ENCODE peak calls at places on chromosomes 1 and 21, in ten cellular contexts. Q, C, J, V, E, F, T, H, L and O are unnamed samples.

GRCh38 chr21:46190491-46191131 is 6.4 kb upstream of the SPATC1L start:
- DNase-seq in Q (no peak), C (no peak), J (no peak), V (no peak), E (no peak), F (no peak), T (no peak), H (no peak), L (no peak), O (no peak)

GRCh38 chr1:29575826-29576225 is 339.5 kb downstream of the PTPRU start:
- DNase-seq in Q (no peak), C (no peak), J (no peak), V (no peak), E (no peak), F (no peak), T (no peak), H (no peak), L (no peak), O (no peak)

GRCh38 chr1:229509576-229509975 is 1.4 kb upstream of the NUP133 start:
- DNase-seq in Q (no peak), C (peak), J (no peak), V (no peak), E (no peak), F (no peak), T (peak), H (no peak), L (peak), O (peak)

GRCh38 chr21:37220433-37220980 is 46.6 kb downstream of the VPS26C start:
- DNase-seq in Q (peak), C (no peak), J (peak), V (no peak), E (no peak), F (peak), T (peak), H (no peak), L (peak), O (no peak)

GRCh38 chr1:32291145-32291707 is 657 bp upstream of the HDAC1 start:
- DNase-seq in Q (no peak), C (no peak), J (peak), V (no peak), E (no peak), F (no peak), T (peak), H (no peak), L (peak), O (peak)

GRCh38 chr21:46109251-46110221 is 11.6 kb downstream of the COL6A2 start:
- DNase-seq in Q (no peak), C (no peak), J (no peak), V (no peak), E (no peak), F (no peak), T (no peak), H (no peak), L (no peak), O (no peak)

GRCh38 chr1:158732524-158732923 is 12.0 kb upstream of the OR6K3 start:
- DNase-seq in Q (no peak), C (no peak), J (no peak), V (no peak), E (no peak), F (no peak), T (no peak), H (no peak), L (no peak), O (no peak)

GRCh38 chr1:182004601-182005000 is 56.9 kb downstream of the ZNF648 start:
- DNase-seq in Q (no peak), C (no peak), J (no peak), V (no peak), E (no peak), F (no peak), T (no peak), H (no peak), L (no peak), O (no peak)

GRCh38 chr21:42319368-42319767 is 4.2 kb upstream of the TFF3 start:
- DNase-seq in Q (no peak), C (no peak), J (no peak), V (no peak), E (no peak), F (no peak), T (no peak), H (peak), L (no peak), O (no peak)

GRCh38 chr1:100462291-100463040 is 75.5 kb upstream of the GPR88 start:
- DNase-seq in Q (no peak), C (no peak), J (no peak), V (no peak), E (no peak), F (no peak), T (no peak), H (no peak), L (no peak), O (no peak)

GRCh38 chr1:29719253-29719652 is 482.9 kb downstream of the PTPRU start:
- DNase-seq in Q (no peak), C (no peak), J (no peak), V (no peak), E (no peak), F (no peak), T (peak), H (no peak), L (peak), O (peak)

GRCh38 chr1:5662362-5663126 is 329.7 kb downstream of the NPHP4 start:
- DNase-seq in Q (no peak), C (no peak), J (no peak), V (no peak), E (no peak), F (no peak), T (no peak), H (no peak), L (no peak), O (no peak)

GRCh38 chr1:88549536-88549935 is 134.5 kb upstream of the PKN2 start:
- DNase-seq in Q (no peak), C (no peak), J (no peak), V (no peak), E (no peak), F (no peak), T (peak), H (peak), L (peak), O (no peak)

GRCh38 chr1:114263343-114263742 is 109.7 kb upstream of the SYT6 start:
- DNase-seq in Q (no peak), C (no peak), J (no peak), V (no peak), E (no peak), F (no peak), T (no peak), H (no peak), L (no peak), O (no peak)

GRCh38 chr1:70864302-70864701 is 183.3 kb downstream of the PTGER3 start:
- DNase-seq in Q (no peak), C (no peak), J (no peak), V (no peak), E (no peak), F (no peak), T (peak), H (no peak), L (peak), O (no peak)

GRCh38 chr1:246689409-246689997 is 34.7 kb upstream of the SCCPDH start:
- DNase-seq in Q (no peak), C (peak), J (peak), V (peak), E (peak), F (peak), T (peak), H (peak), L (peak), O (peak)

GRCh38 chr1:76287917-76288316 is 213.4 kb downstream of the ST6GALNAC3 start:
- DNase-seq in Q (no peak), C (no peak), J (no peak), V (no peak), E (no peak), F (no peak), T (no peak), H (no peak), L (no peak), O (no peak)

GRCh38 chr1:29655945-29656866 is 419.9 kb downstream of the PTPRU start:
- DNase-seq in Q (no peak), C (no peak), J (no peak), V (no peak), E (no peak), F (no peak), T (no peak), H (peak), L (no peak), O (no peak)

GRCh38 chr1:203186446-203187305 is at the start of gene CHI3L1:
- DNase-seq in Q (no peak), C (no peak), J (no peak), V (no peak), E (no peak), F (no peak), T (no peak), H (no peak), L (peak), O (no peak)

GRCh38 chr1:54569339-54569738 is 21.3 kb downstream of the ACOT11 start:
- DNase-seq in Q (no peak), C (no peak), J (no peak), V (no peak), E (no peak), F (no peak), T (peak), H (no peak), L (peak), O (no peak)

GRCh38 chr1:44587796-44588460 is 86.4 kb downstream of the TMEM53 start:
- DNase-seq in Q (no peak), C (peak), J (no peak), V (no peak), E (no peak), F (no peak), T (no peak), H (no peak), L (no peak), O (peak)

GRCh38 chr1:48073773-48074172 is 76.6 kb upstream of the TRABD2B start:
- DNase-seq in Q (no peak), C (no peak), J (no peak), V (no peak), E (no peak), F (no peak), T (no peak), H (no peak), L (no peak), O (peak)

GRCh38 chr1:115710859-115711624 is 57.5 kb downstream of the CASQ2 start:
- DNase-seq in Q (no peak), C (no peak), J (no peak), V (no peak), E (no peak), F (no peak), T (no peak), H (no peak), L (no peak), O (no peak)

GRCh38 chr1:218633238-218633948 is 288.3 kb downstream of the TGFB2 start:
- DNase-seq in Q (no peak), C (no peak), J (no peak), V (no peak), E (no peak), F (no peak), T (peak), H (no peak), L (no peak), O (no peak)

GRCh38 chr1:27124405-27124804 is 30.5 kb downstream of the SLC9A1 start:
- DNase-seq in Q (no peak), C (no peak), J (no peak), V (no peak), E (no peak), F (no peak), T (no peak), H (no peak), L (no peak), O (no peak)

GRCh38 chr1:45953934-45954333 is 150.5 kb downstream of the MAST2 start:
- DNase-seq in Q (no peak), C (no peak), J (no peak), V (no peak), E (no peak), F (no peak), T (peak), H (no peak), L (no peak), O (no peak)

GRCh38 chr21:44575307-44576024 is 1.9 kb downstream of the KRTAP10-4 start:
- DNase-seq in Q (no peak), C (no peak), J (no peak), V (no peak), E (no peak), F (no peak), T (no peak), H (no peak), L (no peak), O (no peak)